ENCODE peak calls at places on chromosomes 1 and 21, in eight cellular contexts. Q, J, A, K, I, M, V and Y are unnamed samples.
A peak's percentile ranks its signal among the peaks of the same experiment; 100 is the strongest.

GRCh38 chr1:172906778-172907592 is 143.8 kb downstream of the TNFSF18 start:
- DNase-seq in Q (no peak), J (peak; percentile 90), A (no peak), K (no peak), I (peak; percentile 99), M (no peak), V (no peak), Y (peak; percentile 87)

GRCh38 chr1:194104247-194104844 is 917.9 kb upstream of the B3GALT2 start:
- DNase-seq in Q (no peak), J (no peak), A (no peak), K (no peak), I (no peak), M (no peak), V (no peak), Y (no peak)

GRCh38 chr1:170791941-170792340 is 128.0 kb downstream of the PRRX1 start:
- DNase-seq in Q (no peak), J (no peak), A (no peak), K (no peak), I (no peak), M (no peak), V (no peak), Y (no peak)

GRCh38 chr1:103106426-103107321 is 1.6 kb downstream of the COL11A1 start:
- DNase-seq in Q (no peak), J (peak; percentile 36), A (no peak), K (no peak), I (peak; percentile 71), M (no peak), V (peak; percentile 38), Y (no peak)

GRCh38 chr1:63157085-63157484 is 165.3 kb upstream of the FOXD3 start:
- DNase-seq in Q (no peak), J (no peak), A (no peak), K (no peak), I (no peak), M (no peak), V (no peak), Y (no peak)

GRCh38 chr1:199279107-199279506 is 640.3 kb downstream of the PTPRC start:
- DNase-seq in Q (no peak), J (peak; percentile 20), A (no peak), K (no peak), I (peak; percentile 12), M (no peak), V (no peak), Y (no peak)

GRCh38 chr1:193767891-193768290 is 581.5 kb upstream of the B3GALT2 start:
- DNase-seq in Q (no peak), J (no peak), A (no peak), K (no peak), I (no peak), M (no peak), V (no peak), Y (no peak)

GRCh38 chr1:26799479-26800133 is 11.9 kb downstream of the PIGV start:
- DNase-seq in Q (peak; percentile 63), J (peak; percentile 83), A (no peak), K (no peak), I (no peak), M (peak; percentile 50), V (no peak), Y (no peak)

GRCh38 chr1:236301958-236302335 is 20.2 kb upstream of the ERO1B start:
- DNase-seq in Q (no peak), J (no peak), A (no peak), K (no peak), I (no peak), M (no peak), V (peak; percentile 68), Y (no peak)

GRCh38 chr21:37208741-37209225 is 58.4 kb downstream of the VPS26C start:
- DNase-seq in Q (no peak), J (no peak), A (no peak), K (no peak), I (peak; percentile 87), M (no peak), V (no peak), Y (no peak)

GRCh38 chr1:93322349-93322748 is 23.4 kb upstream of the DR1 start:
- DNase-seq in Q (no peak), J (peak; percentile 62), A (no peak), K (no peak), I (no peak), M (no peak), V (no peak), Y (no peak)

GRCh38 chr1:71565267-71565666 is 484.4 kb upstream of the ZRANB2 start:
- DNase-seq in Q (no peak), J (peak; percentile 76), A (no peak), K (no peak), I (no peak), M (no peak), V (no peak), Y (no peak)

GRCh38 chr1:240976685-240977084 is 364.7 kb upstream of the GREM2 start:
- DNase-seq in Q (no peak), J (no peak), A (no peak), K (no peak), I (no peak), M (no peak), V (no peak), Y (no peak)

GRCh38 chr1:8018492-8019228 is 7.4 kb downstream of the ERRFI1 start:
- DNase-seq in Q (no peak), J (no peak), A (no peak), K (no peak), I (peak; percentile 62), M (no peak), V (no peak), Y (no peak)

GRCh38 chr1:20446796-20447195 is 39.2 kb downstream of the CAMK2N1 start:
- DNase-seq in Q (no peak), J (peak; percentile 57), A (no peak), K (no peak), I (no peak), M (no peak), V (no peak), Y (no peak)

GRCh38 chr1:214261206-214262123 is 19.5 kb upstream of the SMYD2 start:
- DNase-seq in Q (peak; percentile 87), J (peak; percentile 62), A (peak; percentile 84), K (peak; percentile 71), I (peak; percentile 77), M (peak; percentile 73), V (peak; percentile 62), Y (peak; percentile 79)

GRCh38 chr1:246043556-246043955 is 463.5 kb downstream of the SMYD3 start:
- DNase-seq in Q (no peak), J (peak; percentile 10), A (no peak), K (no peak), I (peak; percentile 77), M (no peak), V (peak; percentile 94), Y (no peak)

GRCh38 chr1:243882276-243882675 is 32.2 kb upstream of the AKT3 start:
- DNase-seq in Q (no peak), J (peak; percentile 12), A (no peak), K (no peak), I (no peak), M (no peak), V (no peak), Y (no peak)

GRCh38 chr21:37253991-37254390 is 13.1 kb downstream of the VPS26C start:
- DNase-seq in Q (no peak), J (no peak), A (no peak), K (no peak), I (no peak), M (no peak), V (peak; percentile 23), Y (no peak)

GRCh38 chr1:15354580-15354965 is 55.1 kb upstream of the EFHD2 start:
- DNase-seq in Q (no peak), J (peak; percentile 43), A (no peak), K (no peak), I (no peak), M (no peak), V (no peak), Y (no peak)

GRCh38 chr1:54254055-54254454 is 54.1 kb downstream of the MRPL37 start:
- DNase-seq in Q (no peak), J (peak; percentile 25), A (peak; percentile 67), K (no peak), I (no peak), M (no peak), V (peak; percentile 91), Y (no peak)

GRCh38 chr21:43867332-43867703 is 2.3 kb downstream of the AGPAT3 start:
- DNase-seq in Q (no peak), J (no peak), A (no peak), K (no peak), I (no peak), M (no peak), V (no peak), Y (no peak)

GRCh38 chr1:15418811-15419515 is 9.3 kb downstream of the EFHD2 start:
- DNase-seq in Q (no peak), J (no peak), A (no peak), K (no peak), I (peak; percentile 47), M (no peak), V (no peak), Y (no peak)

GRCh38 chr1:92479587-92479986 is 7.1 kb downstream of the GFI1 start:
- DNase-seq in Q (no peak), J (no peak), A (no peak), K (no peak), I (no peak), M (no peak), V (no peak), Y (peak; percentile 2)

GRCh38 chr1:23742670-23743286 is 493 bp upstream of the ELOA start:
- DNase-seq in Q (peak; percentile 51), J (peak; percentile 17), A (no peak), K (no peak), I (no peak), M (no peak), V (no peak), Y (no peak)

GRCh38 chr1:156887324-156887723 is 6.2 kb upstream of the PEAR1 start:
- DNase-seq in Q (no peak), J (no peak), A (no peak), K (no peak), I (no peak), M (no peak), V (no peak), Y (no peak)

GRCh38 chr1:180255538-180256352 is 25.7 kb downstream of the LHX4 start:
- DNase-seq in Q (no peak), J (no peak), A (no peak), K (no peak), I (no peak), M (no peak), V (no peak), Y (no peak)